ENCODE peak calls at places on chromosomes 11 and 22, in four cellular contexts. Z is IMR-90, V is SK-N-SH, X is PC-3. U is an unnamed sample. For H3K4me1, the result is how much of the 10 kb centered on the place peaks cover.

GRCh38 chr11:5922749-5923426 is 19.2 kb upstream of the OR56A3 start:
- DNase-seq in Z (no peak), V (no peak), X (peak), U (no peak)

GRCh38 chr11:47249378-47249715 is 733 bp upstream of the ACP2 start:
- DNase-seq in Z (no peak), V (no peak), X (no peak), U (no peak)

GRCh38 chr11:109914809-109915653 is 178.2 kb upstream of the ZC3H12C start:
- DNase-seq in Z (peak), V (no peak), X (peak), U (no peak)

GRCh38 chr22:41923595-41924276 is 2.9 kb downstream of the TNFRSF13C start:
- DNase-seq in Z (no peak), V (no peak), X (no peak), U (no peak)

GRCh38 chr22:20298803-20299735 is 20.8 kb downstream of the DGCR6L start:
- DNase-seq in Z (peak), V (peak), X (peak), U (peak)

GRCh38 chr11:43577566-43578264 is 102.8 kb upstream of the HSD17B12 start:
- DNase-seq in Z (no peak), V (no peak), X (no peak), U (no peak)

GRCh38 chr22:17074648-17075002 is 10.2 kb upstream of the IL17RA start:
- DNase-seq in Z (peak), V (no peak), X (no peak), U (no peak)

GRCh38 chr11:95734009-95734572 is 55.5 kb downstream of the FAM76B start:
- DNase-seq in Z (no peak), V (no peak), X (no peak), U (no peak)

GRCh38 chr22:30922151-30922611 is 46.4 kb downstream of the MORC2 start:
- DNase-seq in Z (peak), V (peak), X (no peak), U (no peak)

GRCh38 chr11:110318638-110319404 is 22.4 kb upstream of the RDX start:
- DNase-seq in Z (no peak), V (no peak), X (no peak), U (no peak)

GRCh38 chr22:46828323-46829139 is 66.1 kb downstream of the TBC1D22A start:
- DNase-seq in Z (no peak), V (peak), X (peak), U (peak)

GRCh38 chr11:19392321-19392720 is 151.6 kb upstream of the E2F8 start:
- DNase-seq in Z (no peak), V (no peak), X (no peak), U (peak)

GRCh38 chr11:8281266-8281665 is 17.6 kb upstream of the LMO1 start:
- DNase-seq in Z (no peak), V (no peak), X (no peak), U (peak)

GRCh38 chr11:72294566-72295395 is 50.8 kb upstream of the PHOX2A start:
- DNase-seq in Z (no peak), V (no peak), X (no peak), U (peak)

GRCh38 chr11:11252403-11252802 is 100.6 kb downstream of the CSNK2A3 start:
- DNase-seq in Z (no peak), V (no peak), X (no peak), U (peak)

GRCh38 chr22:43168416-43169309 is 17.3 kb downstream of the TSPO start:
- DNase-seq in Z (peak), V (no peak), X (no peak), U (peak)

GRCh38 chr11:74443071-74443864 is 24.1 kb downstream of the KCNE3 start:
- DNase-seq in Z (peak), V (no peak), X (peak), U (peak)

GRCh38 chr22:43217285-43218030 is 30.5 kb upstream of the TTLL12 start:
- DNase-seq in Z (no peak), V (no peak), X (no peak), U (peak)

GRCh38 chr22:31329453-31330215 is 16.5 kb downstream of the PATZ1 start:
- DNase-seq in Z (no peak), V (no peak), X (no peak), U (no peak)

GRCh38 chr11:85627332-85627997 is at the start of gene DLG2:
- DNase-seq in Z (peak), V (peak), X (peak), U (no peak)

GRCh38 chr22:41603873-41604332 is 14.3 kb upstream of the PMM1 start:
- DNase-seq in Z (no peak), V (no peak), X (no peak), U (no peak)

GRCh38 chr11:29333993-29334780 is 682.6 kb downstream of the KCNA4 start:
- DNase-seq in Z (peak), V (peak), X (peak), U (peak)

GRCh38 chr11:128688896-128689546 is 4.9 kb upstream of the FLI1 start:
- DNase-seq in Z (no peak), V (no peak), X (no peak), U (peak)

GRCh38 chr22:49663823-49664222 is 163.8 kb downstream of the BRD1 start:
- DNase-seq in Z (no peak), V (no peak), X (no peak), U (peak)

GRCh38 chr11:69870772-69871171 is 51.6 kb upstream of the FGF3 start:
- DNase-seq in Z (no peak), V (no peak), X (no peak), U (no peak)

GRCh38 chr11:82682003-82682751 is 51.5 kb downstream of the FAM181B start:
- DNase-seq in Z (peak), V (peak), X (peak), U (peak)

GRCh38 chr11:46649180-46649738 is 31.9 kb downstream of the ATG13 start:
- DNase-seq in Z (peak), V (peak), X (peak), U (no peak)

GRCh38 chr11:94735907-94736306 is 32.2 kb upstream of the AMOTL1 start:
- DNase-seq in Z (no peak), V (no peak), X (no peak), U (no peak)

GRCh38 chr22:43011079-43011478 is 3.9 kb downstream of the PACSIN2 start:
- DNase-seq in Z (no peak), V (no peak), X (no peak), U (peak)

GRCh38 chr11:121514998-121515671 is 62.4 kb upstream of the SORL1-AS1 start:
- DNase-seq in Z (no peak), V (no peak), X (no peak), U (no peak)

GRCh38 chr11:34560511-34560910 is 46.9 kb upstream of the ELF5 start:
- DNase-seq in Z (no peak), V (no peak), X (no peak), U (no peak)

GRCh38 chr22:36376265-36376664 is 11.5 kb downstream of the MYH9 start:
- DNase-seq in Z (no peak), V (no peak), X (no peak), U (no peak)

GRCh38 chr22:36377022-36377631 is 10.6 kb downstream of the MYH9 start:
- DNase-seq in Z (no peak), V (no peak), X (no peak), U (no peak)

GRCh38 chr22:36373258-36373579 is 14.5 kb downstream of the MYH9 start:
- DNase-seq in Z (peak), V (no peak), X (peak), U (peak)

GRCh38 chr22:36374603-36375024 is 13.2 kb downstream of the MYH9 start:
- DNase-seq in Z (peak), V (no peak), X (peak), U (peak)

DNA sequence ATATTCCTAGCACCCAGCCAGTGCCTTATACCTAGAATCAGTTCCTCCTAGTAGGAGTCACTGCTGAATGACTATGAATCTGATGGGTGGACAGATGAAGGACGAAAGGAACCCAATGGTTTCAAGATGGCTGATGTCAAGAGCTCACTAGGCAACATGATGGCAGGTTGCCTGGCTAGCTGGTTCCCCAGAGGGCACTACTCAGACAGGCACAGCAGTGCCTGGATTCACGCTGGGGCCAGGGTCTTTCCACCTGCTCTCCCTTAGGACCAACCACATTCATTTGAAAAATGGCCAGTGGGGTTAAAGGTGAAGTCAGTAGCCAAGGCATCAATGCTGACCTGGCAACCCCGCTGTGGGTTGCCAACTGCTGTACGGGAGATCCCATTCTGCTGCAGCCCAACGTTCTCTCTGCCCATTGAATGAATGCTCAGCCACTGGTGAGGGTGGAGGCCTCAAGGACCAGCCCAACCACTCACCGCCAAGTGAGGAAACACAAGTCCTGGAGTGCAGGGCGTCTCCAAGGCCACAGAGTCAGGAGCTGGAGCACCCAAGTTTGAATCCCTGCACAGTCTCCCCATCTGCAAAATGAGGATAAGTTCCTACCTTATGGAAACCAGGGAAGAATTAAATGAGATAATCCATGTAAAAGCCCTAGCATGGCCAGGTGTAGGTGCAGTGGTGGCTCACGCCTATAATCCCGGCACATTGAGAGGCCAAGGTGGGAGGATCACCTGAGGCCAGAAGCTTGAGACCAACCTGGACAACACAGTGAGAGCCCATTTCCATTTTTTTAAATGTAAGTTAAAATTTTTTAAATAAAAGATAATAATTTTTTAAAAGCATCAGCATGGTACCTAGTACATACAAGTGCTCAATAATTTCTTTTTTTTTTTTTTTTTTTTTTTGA is 12.4 kb downstream of the MYH9 start:
- DNase-seq in Z (peak), V (no peak), X (no peak), U (peak)
- H3K4me1 ChIP-seq in Z (half or more), V (under half), X (half or more), U (under half)

DNA sequence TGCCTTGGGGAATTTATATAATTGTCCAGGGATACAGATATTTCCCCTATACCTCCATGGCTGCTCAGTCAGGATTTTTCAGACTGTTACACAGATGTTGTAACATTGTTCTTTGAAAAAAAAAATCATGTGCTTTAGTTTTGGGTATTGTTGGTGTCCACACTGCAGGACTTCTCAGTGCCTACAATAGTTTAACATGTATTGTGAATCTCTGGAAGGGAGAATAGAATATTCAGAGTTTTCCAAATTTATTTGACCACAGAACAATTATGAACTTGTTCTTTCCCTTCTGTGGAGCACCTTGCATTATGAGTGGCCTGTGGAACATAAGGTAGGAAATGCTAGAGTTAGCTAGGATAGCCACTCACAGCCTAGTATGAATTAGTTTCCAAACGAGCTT is 14.5 kb downstream of the CRYBA4 start:
- DNase-seq in Z (no peak), V (no peak), X (no peak), U (no peak)
- H3K9ac ChIP-seq in Z (no peak), V (no peak), X (no peak), U (no peak)

GRCh38 chr11:131661137-131661536 is 290.7 kb downstream of the NTM start:
- DNase-seq in Z (peak), V (no peak), X (no peak), U (peak)

GRCh38 chr11:131659931-131660330 is 289.5 kb downstream of the NTM start:
- DNase-seq in Z (no peak), V (no peak), X (no peak), U (no peak)

GRCh38 chr11:131656839-131657211 is 286.4 kb downstream of the NTM start:
- DNase-seq in Z (no peak), V (no peak), X (no peak), U (peak)

GRCh38 chr11:131658414-131658813 is 288.0 kb downstream of the NTM start:
- DNase-seq in Z (no peak), V (no peak), X (no peak), U (peak)

DNA sequence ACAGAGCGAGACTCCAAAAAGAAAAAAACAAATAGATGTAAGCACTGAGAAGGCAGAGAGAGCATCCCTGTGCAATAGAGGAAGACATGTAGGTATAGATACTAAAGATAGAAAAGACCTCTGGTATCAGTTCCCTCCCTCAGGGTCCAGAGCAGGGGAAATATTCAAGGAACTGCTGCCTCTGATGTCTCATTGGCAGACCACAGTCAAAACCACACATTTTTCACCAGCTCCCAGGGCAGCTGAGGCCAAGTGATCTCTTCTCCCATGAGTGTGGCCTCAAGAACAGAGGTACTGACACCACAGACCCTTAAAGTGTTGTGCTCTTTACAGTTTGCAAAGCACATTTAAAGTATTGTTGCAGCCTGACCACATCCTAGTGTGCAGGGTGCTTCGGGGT is 288.5 kb downstream of the NTM start:
- DNase-seq in Z (no peak), V (no peak), X (no peak), U (peak)
- H3K4me1 ChIP-seq in Z (under half), V (under half), X (under half), U (under half)

GRCh38 chr11:68372625-68373024 is 60.2 kb downstream of the LRP5 start:
- DNase-seq in Z (no peak), V (no peak), X (no peak), U (no peak)

GRCh38 chr11:68375337-68375736 is 62.9 kb downstream of the LRP5 start:
- DNase-seq in Z (no peak), V (no peak), X (no peak), U (no peak)

GRCh38 chr11:68374531-68374930 is 62.1 kb downstream of the LRP5 start:
- DNase-seq in Z (peak), V (no peak), X (no peak), U (no peak)

GRCh38 chr11:68373189-68373809 is 60.9 kb downstream of the LRP5 start:
- DNase-seq in Z (peak), V (peak), X (no peak), U (no peak)

GRCh38 chr11:68373810-68374501 is 61.6 kb downstream of the LRP5 start:
- DNase-seq in Z (peak), V (peak), X (no peak), U (no peak)
- H3K9ac ChIP-seq in Z (no peak), V (no peak), X (no peak), U (no peak)

U was measured in endodermal cell.